ENCODE peak calls at places on chromosomes 3 and 15, in seven cellular contexts. B is LoVo, S is fibroblast of mammary gland, W is nephron progenitor cell, E is mesothelial cell of epicardium, X is fibroblast of the conjunctiva, P is A673. K is an unnamed sample.

GRCh38 chr3:126134219-126134975 is 46.0 kb downstream of the ALDH1L1 start:
- DNase-seq in S (peak; percentile 45), P (peak; percentile 79), B (peak; percentile 61), E (peak; percentile 61), X (peak; percentile 14), W (peak; percentile 85), K (no peak)

GRCh38 chr15:81843226-81843625 is 202.6 kb downstream of the MEX3B start:
- DNase-seq in S (no peak), P (no peak), W (no peak), X (no peak), E (no peak), B (no peak), K (no peak)

GRCh38 chr15:80567721-80568157 is 127.4 kb upstream of the ABHD17C start:
- DNase-seq in S (peak; percentile 86), W (peak; percentile 53), B (peak; percentile 69), P (peak; percentile 75), E (no peak), X (peak; percentile 86), K (peak; percentile 84)

GRCh38 chr15:45274636-45275035 is 22.6 kb downstream of the SLC28A2 start:
- DNase-seq in P (no peak), X (no peak), W (no peak), B (no peak), S (no peak), E (no peak), K (no peak)

GRCh38 chr3:177402533-177402932 is 205.3 kb upstream of the TBL1XR1 start:
- DNase-seq in E (no peak), W (no peak), S (no peak), B (no peak), X (no peak), P (no peak), K (no peak)

GRCh38 chr3:187889601-187890404 is 144.5 kb upstream of the BCL6 start:
- DNase-seq in W (no peak), S (peak; percentile 67), P (no peak), X (peak; percentile 10), E (no peak), B (peak; percentile 12), K (no peak)

GRCh38 chr15:81029416-81030367 is 29.0 kb downstream of the TLNRD1 start:
- DNase-seq in P (no peak), X (no peak), E (no peak), S (peak; percentile 51), B (no peak), W (no peak), K (no peak)

GRCh38 chr3:52422669-52423068 is 22.2 kb downstream of the SEMA3G start:
- DNase-seq in W (no peak), X (no peak), P (no peak), E (no peak), B (no peak), S (no peak), K (no peak)

GRCh38 chr15:89409993-89410767 is 75.6 kb upstream of the POLG start:
- DNase-seq in X (no peak), W (no peak), B (no peak), P (no peak), S (no peak), E (no peak), K (no peak)

GRCh38 chr3:21752749-21753347 is 1.8 kb upstream of the ZNF385D start:
- DNase-seq in W (no peak), S (peak; percentile 85), B (no peak), E (no peak), X (peak; percentile 81), P (peak; percentile 15), K (no peak)

GRCh38 chr15:50390549-50391264 is 33.5 kb upstream of the USP8 start:
- DNase-seq in E (no peak), W (no peak), S (no peak), B (no peak), P (no peak), X (no peak), K (no peak)

GRCh38 chr3:179147571-179148445 is at the start of gene PIK3CA:
- DNase-seq in P (peak; percentile 99), B (peak; percentile 98), W (peak; percentile 85), X (peak; percentile 98), E (peak; percentile 86), S (peak; percentile 98), K (peak; percentile 91)

GRCh38 chr3:121998030-121998580 is 23.9 kb downstream of the ILDR1 start:
- DNase-seq in S (peak; percentile 76), E (no peak), P (peak; percentile 17), B (peak; percentile 15), X (no peak), W (no peak), K (no peak)

GRCh38 chr3:150223568-150223967 is 184.5 kb upstream of the TSC22D2 start:
- DNase-seq in B (no peak), X (no peak), S (no peak), E (no peak), W (no peak), P (no peak), K (no peak)

GRCh38 chr3:141305436-141305835 is 62.9 kb upstream of the ZBTB38 start:
- DNase-seq in W (no peak), B (no peak), E (no peak), P (peak; percentile 57), X (peak; percentile 31), S (peak; percentile 68), K (peak; percentile 86)

GRCh38 chr15:94080416-94080815 is 150.9 kb upstream of the MCTP2 start:
- DNase-seq in E (no peak), P (peak; percentile 83), X (peak; percentile 43), W (peak; percentile 20), S (peak; percentile 94), B (peak; percentile 9), K (no peak)

GRCh38 chr3:167274141-167274874 is 105.8 kb downstream of the ZBBX start:
- DNase-seq in B (no peak), W (no peak), S (no peak), P (no peak), X (no peak), E (no peak), K (no peak)

GRCh38 chr3:10964537-10965167 is 27.9 kb upstream of the SLC6A1 start:
- DNase-seq in E (no peak), X (no peak), B (peak; percentile 7), S (peak; percentile 8), W (peak; percentile 76), P (peak; percentile 45), K (no peak)

GRCh38 chr3:172177803-172178316 is 138.5 kb downstream of the FNDC3B start:
- DNase-seq in P (no peak), W (no peak), E (no peak), B (no peak), X (no peak), S (no peak), K (no peak)

GRCh38 chr3:142459929-142460328 is 12.1 kb upstream of the XRN1 start:
- DNase-seq in B (no peak), E (no peak), W (no peak), S (peak; percentile 40), X (no peak), P (no peak), K (no peak)

GRCh38 chr3:38131621-38132369 is 5.1 kb downstream of the ACAA1 start:
- DNase-seq in B (no peak), S (peak; percentile 47), W (peak; percentile 65), E (no peak), X (peak; percentile 23), P (peak; percentile 22), K (no peak)

GRCh38 chr3:196322-197153 is at the start of gene CHL1:
- DNase-seq in X (no peak), W (peak; percentile 70), S (no peak), B (no peak), E (peak; percentile 19), P (no peak), K (no peak)

GRCh38 chr3:52645549-52645948 is 40.2 kb downstream of the PBRM1 start:
- DNase-seq in E (no peak), X (no peak), B (no peak), P (no peak), W (no peak), S (no peak), K (no peak)

GRCh38 chr3:143658116-143658515 is 190.2 kb downstream of the SLC9A9 start:
- DNase-seq in S (no peak), X (no peak), B (no peak), W (no peak), E (no peak), P (no peak), K (no peak)

GRCh38 chr3:152583913-152584312 is 251.0 kb upstream of the P2RY1 start:
- DNase-seq in W (no peak), P (no peak), X (peak; percentile 38), E (no peak), B (no peak), S (peak; percentile 72), K (no peak)

GRCh38 chr3:13353936-13354542 is 66.1 kb downstream of the NUP210 start:
- DNase-seq in W (no peak), P (no peak), E (no peak), X (no peak), S (peak; percentile 8), B (no peak), K (no peak)

GRCh38 chr15:77656294-77656693 is 23.6 kb upstream of the LINGO1 start:
- DNase-seq in W (no peak), E (no peak), B (no peak), P (no peak), X (no peak), S (no peak), K (no peak)

GRCh38 chr3:39141211-39141995 is 12.0 kb downstream of the CSRNP1 start:
- DNase-seq in S (peak; percentile 39), P (no peak), X (no peak), W (no peak), E (no peak), B (peak; percentile 62), K (no peak)

GRCh38 chr3:46664188-46664970 is 29.1 kb downstream of the ALS2CL start:
- DNase-seq in X (no peak), P (no peak), S (no peak), E (no peak), B (no peak), W (no peak), K (no peak)

GRCh38 chr3:100880072-100880471 is 113.1 kb downstream of the ABI3BP start:
- DNase-seq in B (no peak), W (no peak), P (no peak), X (no peak), E (no peak), S (peak; percentile 63), K (no peak)

GRCh38 chr15:80207887-80208286 is 44.1 kb downstream of the CTXND1 start:
- DNase-seq in S (peak; percentile 11), B (no peak), X (no peak), E (no peak), P (no peak), W (no peak), K (no peak)

GRCh38 chr3:197317250-197317963 is 19.0 kb upstream of the DLG1 start:
- DNase-seq in X (peak; percentile 90), W (no peak), S (peak; percentile 93), P (peak; percentile 51), E (no peak), B (peak; percentile 43), K (no peak)

GRCh38 chr3:42265059-42265991 is 660 bp downstream of the CCK start:
- DNase-seq in P (no peak), S (peak; percentile 28), W (no peak), X (no peak), B (no peak), E (no peak), K (no peak)

GRCh38 chr3:111998661-111999641 is at the start of gene TAGLN3:
- DNase-seq in P (no peak), B (no peak), E (no peak), W (peak; percentile 60), X (no peak), S (no peak), K (no peak)

GRCh38 chr3:187994221-187995085 is 159.5 kb upstream of the LPP start:
- DNase-seq in P (no peak), X (no peak), S (peak; percentile 70), W (no peak), B (no peak), E (no peak), K (no peak)

GRCh38 chr15:68620721-68621528 is 42.1 kb downstream of the CORO2B start:
- DNase-seq in W (no peak), S (peak; percentile 97), E (no peak), P (peak; percentile 99), B (no peak), X (peak; percentile 97), K (peak; percentile 95)

GRCh38 chr3:52225452-52226228 is at the start of gene TLR9:
- DNase-seq in S (no peak), X (no peak), W (no peak), P (no peak), B (no peak), E (no peak), K (no peak)

GRCh38 chr15:36029606-36030005 is 483.6 kb upstream of the DPH6 start:
- DNase-seq in B (no peak), X (peak; percentile 14), P (no peak), E (no peak), S (peak; percentile 65), W (no peak), K (no peak)

K was measured in brain pericyte.